ENCODE peak calls at places on chromosomes 16 and 17, in five cellular contexts. N, U, M, Z and B are unnamed samples.
A peak's percentile ranks its signal among the peaks of the same experiment; 100 is the strongest.

GRCh38 chr16:716250-716607 is 1.3 kb downstream of the METRN start:
- DNase-seq in N (no peak), Z (no peak), M (peak; percentile 46), U (peak; percentile 96), B (no peak)

GRCh38 chr16:15770107-15770506 is 86.7 kb downstream of the MYH11 start:
- DNase-seq in N (no peak), Z (no peak), M (no peak), U (no peak), B (no peak)

GRCh38 chr17:33113281-33114010 is 121.8 kb downstream of the SPACA3 start:
- DNase-seq in U (no peak), M (no peak), Z (no peak), N (no peak), B (no peak)

GRCh38 chr16:81600275-81600674 is 155.7 kb downstream of the CMIP start:
- DNase-seq in N (no peak), Z (no peak), M (no peak), U (no peak), B (no peak)

GRCh38 chr16:88302666-88303065 is 80.1 kb upstream of the ZNF469 start:
- DNase-seq in M (no peak), U (no peak), N (no peak), Z (no peak), B (no peak)

GRCh38 chr16:525520-526180 is 1.9 kb upstream of the CAPN15 start:
- DNase-seq in Z (peak; percentile 67), N (no peak), U (no peak), M (peak; percentile 59), B (peak; percentile 54)

GRCh38 chr17:57869599-57870282 is 19.9 kb upstream of the MRPS23 start:
- DNase-seq in Z (no peak), N (peak; percentile 58), M (no peak), U (no peak), B (no peak)

GRCh38 chr16:29024280-29024679 is 39.4 kb downstream of the LAT start:
- DNase-seq in N (no peak), U (no peak), M (no peak), Z (no peak), B (no peak)

GRCh38 chr16:4884209-4884608 is 36.9 kb downstream of the UBN1 start:
- DNase-seq in N (no peak), Z (no peak), M (no peak), U (no peak), B (no peak)

GRCh38 chr16:50747206-50747956 is 5.5 kb downstream of the CYLD start:
- DNase-seq in M (no peak), N (no peak), U (peak; percentile 60), Z (peak; percentile 40), B (no peak)

GRCh38 chr17:77366558-77367245 is 225.9 kb downstream of the SEC14L1 start:
- DNase-seq in Z (peak; percentile 60), N (peak; percentile 65), M (no peak), U (no peak), B (no peak)

GRCh38 chr16:72961115-72961832 is 86.7 kb downstream of the ZFHX3 start:
- DNase-seq in U (no peak), Z (no peak), M (no peak), N (peak; percentile 89), B (no peak)

GRCh38 chr17:40069751-40070643 is 7.2 kb downstream of the THRA start:
- DNase-seq in N (peak; percentile 87), U (peak; percentile 57), Z (no peak), M (no peak), B (no peak)

GRCh38 chr17:64661981-64662773 is at the start of gene SMURF2:
- DNase-seq in Z (peak; percentile 94), M (peak; percentile 49), U (peak; percentile 74), N (no peak), B (peak; percentile 74)

GRCh38 chr17:3029213-3029913 is 34.0 kb downstream of the OR1D5 start:
- DNase-seq in M (no peak), N (no peak), U (no peak), Z (no peak), B (no peak)

GRCh38 chr17:66649818-66650489 is 185.0 kb upstream of the CACNG5 start:
- DNase-seq in N (no peak), M (no peak), Z (no peak), U (no peak), B (no peak)

GRCh38 chr17:8803531-8804416 is 4.6 kb upstream of the MFSD6L start:
- DNase-seq in N (no peak), Z (no peak), U (no peak), M (no peak), B (no peak)

GRCh38 chr16:72428611-72429376 is 256.8 kb upstream of the PMFBP1 start:
- DNase-seq in N (no peak), U (peak; percentile 99), M (no peak), Z (no peak), B (no peak)

GRCh38 chr17:82812601-82813000 is 27.2 kb downstream of the ZNF750 start:
- DNase-seq in Z (no peak), N (no peak), U (no peak), M (no peak), B (no peak)

GRCh38 chr17:4914009-4914408 is 11.1 kb upstream of the CHRNE start:
- DNase-seq in N (no peak), Z (no peak), U (no peak), M (no peak), B (no peak)

GRCh38 chr17:38815576-38816193 is 9.4 kb downstream of the CWC25 start:
- DNase-seq in Z (no peak), N (no peak), U (no peak), M (no peak), B (no peak)

GRCh38 chr16:11138769-11139623 is 117.0 kb downstream of the SOCS1 start:
- DNase-seq in U (no peak), M (peak; percentile 83), N (no peak), Z (no peak), B (no peak)

GRCh38 chr16:28146536-28146935 is 65.2 kb downstream of the XPO6 start:
- DNase-seq in Z (no peak), N (no peak), M (no peak), U (no peak), B (no peak)

GRCh38 chr16:28821874-28822519 is 802 bp upstream of the ATXN2L start:
- DNase-seq in M (no peak), Z (no peak), U (peak; percentile 10), N (no peak), B (no peak)

GRCh38 chr17:40304464-40304863 is 4.5 kb upstream of the RARA start:
- DNase-seq in Z (no peak), U (no peak), M (no peak), N (no peak), B (no peak)

GRCh38 chr17:81996232-81996756 is 18.9 kb downstream of the ASPSCR1 start:
- DNase-seq in Z (no peak), N (no peak), U (no peak), M (no peak), B (no peak)